ENCODE peak calls at places on chromosomes 6 and 20, in six cellular contexts. T is mammary epithelial cell, C is body of pancreas, U is heart right ventricle, I is lung, K is BJ. V is an unnamed sample.

GRCh38 chr6:69705954-69706353 is 90.9 kb downstream of the LMBRD1 start:
- DNase-seq in T (no peak), C (no peak), U (no peak), I (no peak), K (no peak), V (no peak)

GRCh38 chr20:44364780-44365179 is 9.3 kb downstream of the HNF4A start:
- DNase-seq in T (no peak), C (no peak), U (no peak), I (no peak), K (no peak), V (no peak)

GRCh38 chr20:16581241-16581640 is 8.0 kb upstream of the KIF16B start:
- DNase-seq in T (no peak), C (no peak), U (no peak), I (no peak), K (no peak), V (no peak)

GRCh38 chr6:19754686-19755085 is 82.5 kb upstream of the ID4 start:
- DNase-seq in T (no peak), C (no peak), U (no peak), I (no peak), K (no peak), V (no peak)

GRCh38 chr20:17542993-17543412 is 11.8 kb upstream of the BFSP1 start:
- DNase-seq in T (peak; percentile 52), C (no peak), U (no peak), I (no peak), K (peak; percentile 94), V (no peak)

GRCh38 chr6:146884728-146885127 is 286.0 kb downstream of the ADGB start:
- DNase-seq in T (no peak), C (no peak), U (no peak), I (no peak), K (no peak), V (no peak)

GRCh38 chr6:42135161-42135560 is 7.3 kb downstream of the C6orf132 start:
- DNase-seq in T (no peak), C (no peak), U (no peak), I (no peak), K (no peak), V (no peak)

GRCh38 chr6:16669227-16669626 is 92.0 kb downstream of the ATXN1 start:
- DNase-seq in T (peak; percentile 82), C (no peak), U (no peak), I (no peak), K (no peak), V (peak; percentile 91)

GRCh38 chr20:34575756-34576155 is 17.2 kb downstream of the MAP1LC3A start:
- DNase-seq in T (no peak), C (no peak), U (no peak), I (no peak), K (no peak), V (no peak)

GRCh38 chr6:111011360-111012142 is 29.7 kb downstream of the RPF2 start:
- DNase-seq in T (peak; percentile 33), C (peak; percentile 14), U (no peak), I (no peak), K (peak; percentile 13), V (no peak)

GRCh38 chr6:158706369-158706982 is 56.6 kb downstream of the SYTL3 start:
- DNase-seq in T (peak; percentile 33), C (peak; percentile 64), U (peak; percentile 42), I (peak; percentile 52), K (no peak), V (no peak)

GRCh38 chr20:24773751-24774201 is 175.3 kb upstream of the CST7 start:
- DNase-seq in T (peak; percentile 94), C (no peak), U (no peak), I (no peak), K (peak; percentile 74), V (peak; percentile 67)

GRCh38 chr6:134551245-134551960 is 233.5 kb upstream of the SGK1 start:
- DNase-seq in T (peak; percentile 64), C (no peak), U (no peak), I (no peak), K (peak; percentile 62), V (peak; percentile 44)

GRCh38 chr6:3090013-3090412 is 21.7 kb downstream of the RIPK1 start:
- DNase-seq in T (no peak), C (no peak), U (no peak), I (no peak), K (no peak), V (no peak)

GRCh38 chr20:51488331-51488730 is 54.2 kb downstream of the NFATC2 start:
- DNase-seq in T (no peak), C (no peak), U (no peak), I (no peak), K (no peak), V (no peak)

GRCh38 chr6:118476554-118476953 is 71.5 kb upstream of the PLN start:
- DNase-seq in T (no peak), C (no peak), U (no peak), I (no peak), K (no peak), V (no peak)

GRCh38 chr6:166056637-166057036 is 111.0 kb downstream of the TBXT start:
- DNase-seq in T (no peak), C (peak; percentile 26), U (peak; percentile 65), I (no peak), K (no peak), V (no peak)

GRCh38 chr6:101534821-101535220 is 141.3 kb downstream of the GRIK2 start:
- DNase-seq in T (no peak), C (no peak), U (no peak), I (no peak), K (no peak), V (no peak)

GRCh38 chr20:10537850-10538480 is 102.9 kb downstream of the SLX4IP start:
- DNase-seq in T (peak; percentile 57), C (no peak), U (no peak), I (no peak), K (no peak), V (no peak)

GRCh38 chr20:12936020-12936419 is 72.8 kb upstream of the SPTLC3 start:
- DNase-seq in T (no peak), C (peak; percentile 38), U (no peak), I (no peak), K (no peak), V (no peak)

GRCh38 chr6:158496700-158497099 is 63.2 kb upstream of the TMEM181 start:
- DNase-seq in T (no peak), C (no peak), U (no peak), I (no peak), K (no peak), V (no peak)

GRCh38 chr6:108797951-108798671 is 50.1 kb upstream of the ARMC2 start:
- DNase-seq in T (no peak), C (peak; percentile 42), U (no peak), I (no peak), K (no peak), V (no peak)

GRCh38 chr6:138944412-138944811 is 43.6 kb downstream of the REPS1 start:
- DNase-seq in T (peak; percentile 87), C (no peak), U (no peak), I (no peak), K (no peak), V (no peak)

GRCh38 chr6:138943089-138943625 is 44.9 kb downstream of the REPS1 start:
- DNase-seq in T (no peak), C (no peak), U (no peak), I (no peak), K (no peak), V (no peak)

GRCh38 chr6:138948028-138948427 is 40.0 kb downstream of the REPS1 start:
- DNase-seq in T (no peak), C (no peak), U (no peak), I (no peak), K (no peak), V (no peak)

GRCh38 chr6:138948780-138949179 is 39.3 kb downstream of the REPS1 start:
- DNase-seq in T (no peak), C (no peak), U (no peak), I (no peak), K (no peak), V (no peak)

GRCh38 chr6:138945354-138945753 is 42.7 kb downstream of the REPS1 start:
- DNase-seq in T (no peak), C (no peak), U (no peak), I (no peak), K (no peak), V (no peak)
- TF ChIP-seq CTCF in T (no peak), C (no peak), U (no peak), I (no peak), K (no peak), V (no peak)

GRCh38 chr6:138685257-138685656 is 88.3 kb upstream of the CCDC28A start:
- DNase-seq in T (peak; percentile 85), C (no peak), U (no peak), I (no peak), K (no peak), V (no peak)

GRCh38 chr6:138680085-138680484 is 93.5 kb upstream of the CCDC28A start:
- DNase-seq in T (no peak), C (no peak), U (no peak), I (no peak), K (no peak), V (no peak)

GRCh38 chr6:138678168-138678567 is 95.4 kb upstream of the CCDC28A start:
- DNase-seq in T (no peak), C (no peak), U (no peak), I (no peak), K (no peak), V (no peak)

GRCh38 chr6:138685781-138686180 is 87.8 kb upstream of the CCDC28A start:
- DNase-seq in T (no peak), C (no peak), U (no peak), I (no peak), K (no peak), V (no peak)

GRCh38 chr6:138682722-138683521 is 90.6 kb upstream of the CCDC28A start:
- DNase-seq in T (peak; percentile 88), C (peak; percentile 6), U (peak; percentile 19), I (no peak), K (no peak), V (peak; percentile 42)
- H3K4me3 ChIP-seq in T (no peak overlapping the region), C (no peak overlapping the region), U (no peak overlapping the region), I (no peak overlapping the region), K (no peak overlapping the region), V (no peak overlapping the region)

DNA sequence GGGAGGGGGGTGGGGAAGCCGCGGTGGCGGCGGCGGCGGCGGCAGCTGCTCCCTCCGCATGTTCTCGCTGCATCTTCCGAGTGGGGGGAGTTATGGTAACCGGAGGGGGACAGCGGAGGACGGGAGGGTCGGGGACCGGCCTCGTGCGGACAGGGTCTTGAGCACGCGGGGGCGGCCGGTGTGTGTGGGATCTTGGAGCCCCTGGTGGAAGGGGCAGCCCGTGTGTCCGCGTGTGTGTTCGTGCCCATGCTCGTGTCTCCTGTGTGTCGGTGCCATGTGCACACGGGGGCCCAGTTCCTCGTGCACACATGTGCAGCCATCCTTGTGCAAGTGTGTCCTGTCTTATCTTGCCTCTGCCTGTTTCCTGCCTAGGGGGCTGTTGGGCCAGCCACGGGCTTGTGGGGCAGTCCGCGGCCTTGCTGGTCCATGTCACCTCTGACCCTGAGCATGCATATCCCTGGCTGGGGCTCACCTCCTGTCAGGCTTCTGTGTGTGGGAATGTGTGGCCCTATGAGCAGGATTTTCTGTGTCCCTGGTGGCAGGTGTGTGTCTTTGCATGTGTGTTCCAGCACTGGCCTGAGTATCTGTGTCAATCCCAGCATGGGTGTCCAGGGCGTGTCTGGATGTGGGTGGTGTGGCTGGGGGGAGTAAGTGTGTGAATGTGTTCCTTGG is 8.5 kb downstream of the SYNGAP1 start:
- DNase-seq in T (peak; percentile 45), C (peak; percentile 34), U (no peak), I (no peak), K (no peak), V (no peak)
- TF ChIP-seq CTCF in T (peak; percentile 58), C (peak; percentile 37), U (no peak), I (no peak), K (peak; percentile 34), V (peak; percentile 32)

DNA sequence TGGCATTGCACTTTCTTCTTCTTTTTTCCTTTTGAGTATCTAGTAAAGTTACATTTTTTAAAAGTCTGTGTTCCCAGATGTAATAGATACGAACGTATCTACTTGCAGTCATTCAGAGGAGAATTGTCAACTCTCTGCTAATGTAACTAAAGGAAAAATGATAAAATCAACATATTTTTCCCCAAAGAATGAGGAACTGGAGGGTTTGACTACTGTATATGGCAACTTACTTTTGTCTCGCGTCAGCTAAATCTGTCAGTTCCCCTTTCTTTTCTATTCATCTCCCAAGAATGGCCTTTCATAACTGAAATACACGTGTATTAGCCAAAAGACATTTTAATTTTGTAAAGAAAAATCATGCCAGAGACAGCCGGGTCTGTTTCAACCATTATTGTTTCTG is 5.4 kb downstream of the EYA2 start:
- DNase-seq in T (no peak), C (no peak), U (no peak), I (no peak), K (no peak), V (no peak)
- H3K4me3 ChIP-seq in T (no peak overlapping the region), C (no peak overlapping the region), U (no peak overlapping the region), I (no peak overlapping the region), K (no peak overlapping the region), V (no peak overlapping the region)

V was measured in HFF-Myc.